ENCODE peak calls at places on chromosomes 1 and 21, in six cellular contexts. R is astrocyte of the hippocampus, A is GM04503, Z is T-helper 1 cell, X is NCI-H1436, M is amniotic epithelial cell. Q is an unnamed sample.
A peak's percentile ranks its signal among the peaks of the same experiment; 100 is the strongest.

GRCh38 chr1:155967410-155968400 is 10.6 kb downstream of the ARHGEF2 start:
- DNase-seq in R (no peak), A (no peak), Z (no peak), X (no peak), M (peak; percentile 74), Q (no peak)

GRCh38 chr1:6574025-6574620 is 5.7 kb upstream of the ZBTB48 start:
- DNase-seq in R (no peak), A (no peak), Z (no peak), X (no peak), M (no peak), Q (no peak)

GRCh38 chr1:45238846-45239245 is 32.4 kb upstream of the ZSWIM5 start:
- DNase-seq in R (no peak), A (no peak), Z (no peak), X (no peak), M (no peak), Q (no peak)

GRCh38 chr1:206469933-206470691 is at the start of gene IKBKE:
- DNase-seq in R (peak; percentile 70), A (no peak), Z (peak; percentile 38), X (peak; percentile 48), M (peak; percentile 70), Q (no peak)

GRCh38 chr21:24023936-24024335 is 1583.3 kb downstream of the MRPL39 start:
- DNase-seq in R (no peak), A (no peak), Z (no peak), X (peak; percentile 30), M (no peak), Q (no peak)

GRCh38 chr1:18739408-18739807 is 108.8 kb downstream of the PAX7 start:
- DNase-seq in R (no peak), A (no peak), Z (no peak), X (no peak), M (no peak), Q (no peak)

GRCh38 chr1:164912290-164912689 is 353.3 kb downstream of the PBX1 start:
- DNase-seq in R (no peak), A (no peak), Z (no peak), X (peak; percentile 28), M (no peak), Q (no peak)

GRCh38 chr21:27429612-27430361 is 462.9 kb upstream of the ADAMTS5 start:
- DNase-seq in R (peak; percentile 37), A (peak; percentile 98), Z (no peak), X (no peak), M (peak; percentile 5), Q (no peak)

GRCh38 chr1:93079685-93080141 is 630 bp downstream of the MTF2 start:
- DNase-seq in R (peak; percentile 45), A (no peak), Z (peak; percentile 12), X (no peak), M (no peak), Q (no peak)

GRCh38 chr1:226656601-226657277 is 82.3 kb downstream of the ITPKB start:
- DNase-seq in R (peak; percentile 55), A (peak; percentile 65), Z (peak; percentile 48), X (peak; percentile 72), M (peak; percentile 59), Q (peak; percentile 41)

GRCh38 chr1:58432813-58433668 is 113.5 kb downstream of the OMA1 start:
- DNase-seq in R (peak; percentile 96), A (peak; percentile 64), Z (no peak), X (peak; percentile 16), M (no peak), Q (peak; percentile 43)

GRCh38 chr1:92481598-92482403 is 4.9 kb downstream of the GFI1 start:
- DNase-seq in R (peak; percentile 36), A (no peak), Z (no peak), X (no peak), M (no peak), Q (peak; percentile 16)

GRCh38 chr1:160625321-160625720 is 21.5 kb downstream of the SLAMF1 start:
- DNase-seq in R (no peak), A (no peak), Z (no peak), X (no peak), M (no peak), Q (no peak)

GRCh38 chr1:90925928-90926869 is 95.6 kb downstream of the ZNF644 start:
- DNase-seq in R (peak; percentile 83), A (peak; percentile 42), Z (no peak), X (no peak), M (peak; percentile 98), Q (no peak)

Q was measured in NCI-H2227 treated with DMSO at 0.1 percent for 48 hours.